ENCODE peak calls at places on chromosomes 7 and 10, in nine cellular contexts. G is CD8-positive, alpha-beta T cell; E is RWPE1; L is lower leg skin; H is endothelial cell; A is amniotic stem cell; U is SW 1271; K is HFFc6; Q is ELR. O is an unnamed sample.

GRCh38 chr7:92969061-92969460 is 132.7 kb upstream of the CDK6 start:
- DNase-seq in A (no peak), U (no peak), H (no peak), K (no peak), L (no peak), E (no peak), Q (no peak), G (no peak), O (no peak)

GRCh38 chr10:13239923-13240322 is 5.7 kb upstream of the UCMA start:
- DNase-seq in E (no peak), A (no peak), L (no peak), H (no peak), K (no peak), G (no peak), U (no peak), Q (no peak), O (no peak)

GRCh38 chr7:46391215-46391614 is 470.1 kb upstream of the IGFBP3 start:
- DNase-seq in Q (no peak), H (no peak), L (no peak), A (no peak), K (no peak), U (no peak), G (no peak), E (no peak), O (no peak)

GRCh38 chr10:69458426-69459100 is 7.3 kb downstream of the TSPAN15 start:
- DNase-seq in U (no peak), E (peak), Q (peak), L (no peak), A (no peak), H (no peak), K (no peak), G (no peak), O (no peak)

GRCh38 chr7:35869810-35870209 is 69.0 kb downstream of the SEPTIN7 start:
- DNase-seq in U (no peak), K (peak), A (no peak), L (no peak), E (no peak), Q (peak), H (no peak), G (no peak), O (no peak)

GRCh38 chr7:151272410-151272809 is 23.9 kb upstream of the SMARCD3 start:
- DNase-seq in H (no peak), A (no peak), E (no peak), L (no peak), Q (no peak), G (no peak), K (no peak), U (no peak), O (no peak)

GRCh38 chr10:65284495-65285041 is 1641.3 kb upstream of the LRRTM3 start:
- DNase-seq in Q (no peak), K (no peak), G (no peak), E (no peak), L (no peak), U (no peak), A (no peak), H (no peak), O (no peak)

GRCh38 chr7:28516390-28517145 is 104.2 kb downstream of the CREB5 start:
- DNase-seq in E (no peak), H (no peak), K (no peak), G (no peak), U (no peak), Q (no peak), L (no peak), A (no peak), O (no peak)

GRCh38 chr10:71727429-71728217 is 8.0 kb upstream of the C10orf105 start:
- DNase-seq in U (no peak), Q (no peak), A (no peak), E (peak), G (peak), K (no peak), H (no peak), L (peak), O (no peak)

GRCh38 chr10:110522365-110522988 is 24.8 kb downstream of the DUSP5 start:
- DNase-seq in Q (peak), A (no peak), E (no peak), G (no peak), H (no peak), L (no peak), U (no peak), K (no peak), O (no peak)

GRCh38 chr10:60031664-60032063 is 125.3 kb upstream of the CCDC6 start:
- DNase-seq in K (no peak), G (no peak), H (no peak), E (peak), A (no peak), U (no peak), Q (no peak), L (peak), O (no peak)

GRCh38 chr7:37832194-37832593 is 16.2 kb upstream of the NME8 start:
- DNase-seq in H (no peak), E (peak), A (no peak), Q (no peak), K (no peak), L (peak), U (no peak), G (peak), O (no peak)

GRCh38 chr7:73894851-73895441 is 34.0 kb downstream of the TMEM270 start:
- DNase-seq in Q (peak), H (no peak), A (peak), U (no peak), G (no peak), E (peak), K (peak), L (peak), O (peak)

O was measured in fibroblast of the conjunctiva.